ENCODE peak calls at places on chromosome X, in eight cellular contexts. R is A172, J is NCI-H2081 treated with DMSO at 0.1 percent for 48 hours, X is lung microvascular endothelial cell, C is fibroblast of the conjunctiva, M is astrocyte of the cerebellum, K is GM23248, E is COR-L47. W is an unnamed sample.

GRCh38 chrX:97446298-97446882 is 562.7 kb downstream of the RPA4 start:
- DNase-seq in X (peak), K (peak), C (no peak), R (no peak), J (no peak), E (no peak), M (no peak), W (no peak)

GRCh38 chrX:154541896-154542722 is 4.5 kb downstream of the G6PD start:
- DNase-seq in J (no peak), M (peak), C (peak), K (peak), R (peak), X (peak), E (no peak), W (peak)

GRCh38 chrX:119228506-119229290 is 7.4 kb upstream of the PGRMC1 start:
- DNase-seq in C (peak), K (peak), R (peak), E (no peak), M (peak), X (peak), J (no peak), W (peak)

GRCh38 chrX:51461053-51462050 is 35.0 kb downstream of the NUDT11 start:
- DNase-seq in C (peak), X (peak), K (peak), M (peak), E (no peak), J (peak), R (peak), W (peak)

GRCh38 chrX:11531226-11531625 is 134.5 kb downstream of the ARHGAP6 start:
- DNase-seq in E (no peak), M (peak), K (peak), J (no peak), R (peak), C (no peak), X (peak), W (peak)

GRCh38 chrX:129686422-129686948 is 31.7 kb upstream of the APLN start:
- DNase-seq in X (no peak), J (no peak), C (peak), R (no peak), E (no peak), K (peak), M (no peak), W (no peak)

GRCh38 chrX:1246816-1247215 is 21.8 kb upstream of the CSF2RA start:
- DNase-seq in E (peak), K (peak), R (peak), J (no peak), C (peak), X (peak), M (no peak), W (peak)

GRCh38 chrX:1475881-1476280 is 23.2 kb upstream of the ASMTL start:
- DNase-seq in X (no peak), R (no peak), J (no peak), C (no peak), K (no peak), M (no peak), E (no peak), W (no peak)

GRCh38 chrX:40272141-40272540 is 174.4 kb upstream of the BCOR start:
- DNase-seq in R (no peak), K (peak), C (no peak), X (no peak), J (no peak), E (no peak), M (no peak), W (peak)

GRCh38 chrX:1102786-1103185 is 109.7 kb downstream of the CRLF2 start:
- DNase-seq in E (no peak), K (no peak), M (no peak), X (no peak), C (no peak), J (no peak), R (no peak), W (no peak)

GRCh38 chrX:80021611-80022010 is 7.1 kb downstream of the TBX22 start:
- DNase-seq in C (no peak), E (no peak), J (no peak), M (no peak), R (no peak), X (no peak), K (no peak), W (no peak)

GRCh38 chrX:118459494-118459893 is 36.1 kb upstream of the DOCK11 start:
- DNase-seq in E (peak), C (peak), J (peak), M (peak), R (peak), K (peak), X (peak), W (peak)

GRCh38 chrX:135988245-135988644 is 3.0 kb downstream of the SLC9A6 start:
- DNase-seq in K (no peak), R (no peak), X (no peak), M (no peak), E (no peak), C (no peak), J (no peak), W (no peak)

GRCh38 chrX:10077425-10078188 is 79.2 kb upstream of the CLCN4 start:
- DNase-seq in K (peak), R (no peak), E (no peak), M (no peak), C (no peak), J (no peak), X (no peak), W (peak)

GRCh38 chrX:115068896-115069295 is 51.5 kb upstream of the IL13RA2 start:
- DNase-seq in E (no peak), K (no peak), C (no peak), J (no peak), M (no peak), R (no peak), X (no peak), W (no peak)

GRCh38 chrX:18793601-18794089 is 86.2 kb downstream of the PPEF1 start:
- DNase-seq in E (no peak), J (no peak), K (no peak), X (peak), M (no peak), R (no peak), C (no peak), W (no peak)

GRCh38 chrX:96407043-96407442 is 277.6 kb upstream of the DIAPH2 start:
- DNase-seq in R (peak), E (no peak), J (no peak), M (no peak), K (peak), X (peak), C (peak), W (peak)

GRCh38 chrX:63922221-63922620 is 137.2 kb upstream of the ARHGEF9 start:
- DNase-seq in K (peak), J (no peak), C (no peak), R (peak), M (no peak), E (no peak), X (no peak), W (no peak)

GRCh38 chrX:8801041-8801599 is at the start of gene FAM9A:
- DNase-seq in J (no peak), E (no peak), C (no peak), X (no peak), K (no peak), M (no peak), R (no peak), W (no peak)

GRCh38 chrX:31337332-31337731 is 265.5 kb upstream of the FTHL17 start:
- DNase-seq in R (no peak), C (no peak), M (no peak), X (no peak), J (no peak), K (no peak), E (no peak), W (no peak)

GRCh38 chrX:39739585-39739984 is 358.2 kb downstream of the BCOR start:
- DNase-seq in K (no peak), E (no peak), X (no peak), C (no peak), M (no peak), J (no peak), R (no peak), W (no peak)

GRCh38 chrX:54066841-54067240 is 22.6 kb upstream of the PHF8 start:
- DNase-seq in C (no peak), X (no peak), K (peak), J (no peak), M (no peak), E (no peak), R (no peak), W (no peak)

GRCh38 chrX:16869393-16870094 is 618 bp downstream of the RBBP7 start:
- DNase-seq in E (peak), R (no peak), C (no peak), M (no peak), K (peak), X (peak), J (peak), W (peak)

GRCh38 chrX:33434256-33435092 is 223.1 kb upstream of the DMD start:
- DNase-seq in K (peak), J (peak), R (peak), M (peak), E (peak), C (peak), X (peak), W (peak)

GRCh38 chrX:84865113-84865512 is 138.6 kb upstream of the APOOL start:
- DNase-seq in C (peak), E (peak), R (no peak), J (peak), K (no peak), X (peak), M (no peak), W (no peak)

W was measured in Daoy.